ENCODE peak calls at places on chromosome 9, in six cellular contexts. A is mucosa of descending colon, C is left lung, H is RWPE2, B is transverse colon, I is A549. S is an unnamed sample.

GRCh38 chr9:11618241-11618805 is 1005.5 kb upstream of the PTPRD start:
- DNase-seq in A (peak), C (peak), H (peak), B (no peak), I (no peak), S (no peak)

GRCh38 chr9:123176230-123176629 is 92.2 kb downstream of the STRBP start:
- DNase-seq in A (no peak), C (no peak), H (no peak), B (no peak), I (no peak), S (peak)

GRCh38 chr9:105006514-105006913 is 78.6 kb upstream of the ABCA1 start:
- DNase-seq in A (no peak), C (no peak), H (no peak), B (no peak), I (no peak), S (no peak)

GRCh38 chr9:127444921-127445850 is 6.0 kb downstream of the RPL12 start:
- DNase-seq in A (no peak), C (no peak), H (no peak), B (no peak), I (peak), S (peak)

GRCh38 chr9:981491-981898 is 5.0 kb downstream of the DMRT3 start:
- DNase-seq in A (no peak), C (no peak), H (no peak), B (no peak), I (no peak), S (no peak)

GRCh38 chr9:129768486-129768885 is 15.6 kb upstream of the PTGES start:
- DNase-seq in A (no peak), C (no peak), H (no peak), B (no peak), I (no peak), S (no peak)

GRCh38 chr9:13586726-13587392 is 307.4 kb upstream of the MPDZ start:
- DNase-seq in A (no peak), C (no peak), H (no peak), B (no peak), I (no peak), S (no peak)

GRCh38 chr9:82271099-82271498 is 282.5 kb downstream of the SPATA31D1 start:
- DNase-seq in A (no peak), C (no peak), H (no peak), B (no peak), I (no peak), S (peak)

GRCh38 chr9:136235709-136236455 is 9.7 kb downstream of the QSOX2 start:
- DNase-seq in A (no peak), C (peak), H (no peak), B (no peak), I (no peak), S (no peak)

GRCh38 chr9:137412431-137412830 is 10.5 kb downstream of the EXD3 start:
- DNase-seq in A (peak), C (peak), H (no peak), B (no peak), I (no peak), S (no peak)

DNA sequence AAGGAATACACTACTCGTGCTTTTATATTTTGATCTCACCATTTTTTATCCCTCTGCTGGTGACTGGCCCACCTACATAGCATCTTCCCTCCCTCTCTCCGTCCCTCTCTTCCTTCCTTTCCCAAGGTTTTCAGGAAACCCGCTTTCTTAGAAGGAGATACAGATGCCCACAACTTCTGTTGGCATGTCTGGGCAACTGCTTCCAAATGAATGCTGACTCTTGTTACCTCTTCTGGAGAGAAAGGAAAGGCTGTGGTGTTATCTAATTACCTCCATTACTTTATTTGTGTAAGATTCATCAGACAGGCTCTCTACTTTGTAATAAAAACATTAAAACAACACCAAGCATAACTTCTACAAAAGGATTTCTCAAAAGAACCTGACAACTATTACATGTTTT is 20.2 kb downstream of the FANCC start:
- DNase-seq in A (no peak), C (no peak), H (no peak), B (no peak), I (no peak), S (no peak)
- H3K4me3 ChIP-seq in A (no peak), C (no peak), H (no peak), B (no peak), I (no peak), S (no peak)

DNA sequence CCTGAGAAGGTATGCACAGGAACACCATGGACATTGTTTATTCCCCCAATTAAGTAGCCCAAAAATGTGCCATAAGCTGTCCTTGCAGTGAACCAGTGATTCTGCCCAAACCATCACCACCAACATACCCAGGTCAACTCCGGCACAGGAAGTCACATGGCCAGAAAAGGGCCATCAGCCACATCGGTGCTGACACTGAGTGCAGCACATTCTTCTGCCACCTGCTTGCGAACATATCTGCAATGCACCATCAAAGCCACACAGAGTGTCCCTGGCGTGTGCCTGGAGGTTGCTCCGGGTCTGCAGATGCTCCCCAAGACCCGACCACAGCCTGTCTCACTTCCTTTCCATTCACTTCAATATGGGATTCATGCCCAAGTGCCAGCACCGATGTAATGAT is 37.6 kb downstream of the SYK start:
- DNase-seq in A (no peak), C (no peak), H (no peak), B (no peak), I (no peak), S (no peak)
- TF ChIP-seq CTCF in A (no peak), C (no peak), H (no peak), B (no peak), I (no peak), S (no peak)

DNA sequence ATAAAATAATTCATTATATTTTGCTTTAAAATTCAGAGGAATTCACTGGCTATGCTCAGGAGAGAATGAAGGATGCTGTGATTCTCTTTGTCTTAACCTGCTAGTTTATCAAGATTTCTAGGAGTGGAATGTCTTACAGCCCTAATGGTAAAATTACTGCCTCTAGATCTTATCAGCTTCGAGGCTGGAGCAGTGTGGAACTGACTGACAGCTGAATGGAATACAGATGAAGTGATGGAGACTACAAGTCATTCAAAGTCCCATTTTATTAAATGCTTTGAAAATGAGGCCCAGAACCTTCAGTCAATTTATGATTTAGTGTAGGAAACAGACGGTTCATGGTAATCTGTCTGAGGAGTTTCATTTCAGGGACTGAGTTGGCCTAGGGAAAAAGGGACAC is 202.1 kb downstream of the RFX3 start:
- DNase-seq in A (no peak), C (no peak), H (no peak), B (no peak), I (no peak), S (no peak)
- H3K4me3 ChIP-seq in A (no peak), C (no peak), H (no peak), B (no peak), I (no peak), S (no peak)

GRCh38 chr9:117868594-117868993 is 164.4 kb downstream of the TLR4 start:
- DNase-seq in A (no peak), C (no peak), H (no peak), B (no peak), I (no peak), S (no peak)

DNA sequence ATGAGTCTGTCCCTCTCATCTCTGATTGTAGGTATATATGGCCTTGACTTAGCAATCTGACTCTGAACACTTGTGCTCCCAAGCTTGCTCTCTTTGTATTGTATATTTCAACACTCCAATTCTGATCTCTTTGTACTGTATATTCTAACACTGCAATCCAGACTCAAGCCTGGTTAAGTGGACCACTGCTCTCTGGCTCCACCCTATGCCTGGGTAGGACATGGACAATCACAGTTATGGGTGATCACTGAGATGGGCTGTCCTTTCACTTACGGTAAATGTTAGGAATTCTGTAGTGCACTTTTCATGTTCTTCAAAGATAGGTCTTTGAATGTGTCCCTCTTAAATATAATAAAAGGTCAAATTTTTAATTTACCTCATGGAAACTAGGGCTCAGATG is 165.1 kb downstream of the TLR4 start:
- DNase-seq in A (no peak), C (no peak), H (no peak), B (no peak), I (no peak), S (no peak)
- TF ChIP-seq CTCF in A (no peak), C (no peak), H (no peak), B (no peak), I (no peak), S (no peak)

DNA sequence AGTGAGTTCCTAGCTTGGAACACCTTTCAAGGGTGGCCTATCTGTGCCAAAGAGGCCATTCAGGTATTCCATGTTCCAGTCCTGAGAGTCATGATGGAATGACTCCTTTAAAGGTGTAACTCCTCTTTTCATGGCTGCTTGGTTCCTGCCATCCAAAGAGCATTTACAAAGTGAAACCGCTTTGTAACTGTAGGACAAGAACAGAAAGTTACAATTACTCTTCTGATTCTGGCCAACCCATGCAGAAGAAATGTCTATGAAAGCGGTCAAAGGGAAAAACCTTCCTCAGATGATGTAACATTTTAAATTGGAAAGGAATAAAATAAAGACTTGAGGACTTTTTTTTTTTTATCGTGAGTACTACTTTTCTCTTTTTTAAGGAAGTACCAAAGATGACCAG is 12.9 kb upstream of the C9orf72 start:
- DNase-seq in A (no peak), C (no peak), H (no peak), B (no peak), I (no peak), S (no peak)
- H3K4me3 ChIP-seq in A (no peak), C (no peak), H (no peak), B (no peak), I (no peak), S (no peak)

DNA sequence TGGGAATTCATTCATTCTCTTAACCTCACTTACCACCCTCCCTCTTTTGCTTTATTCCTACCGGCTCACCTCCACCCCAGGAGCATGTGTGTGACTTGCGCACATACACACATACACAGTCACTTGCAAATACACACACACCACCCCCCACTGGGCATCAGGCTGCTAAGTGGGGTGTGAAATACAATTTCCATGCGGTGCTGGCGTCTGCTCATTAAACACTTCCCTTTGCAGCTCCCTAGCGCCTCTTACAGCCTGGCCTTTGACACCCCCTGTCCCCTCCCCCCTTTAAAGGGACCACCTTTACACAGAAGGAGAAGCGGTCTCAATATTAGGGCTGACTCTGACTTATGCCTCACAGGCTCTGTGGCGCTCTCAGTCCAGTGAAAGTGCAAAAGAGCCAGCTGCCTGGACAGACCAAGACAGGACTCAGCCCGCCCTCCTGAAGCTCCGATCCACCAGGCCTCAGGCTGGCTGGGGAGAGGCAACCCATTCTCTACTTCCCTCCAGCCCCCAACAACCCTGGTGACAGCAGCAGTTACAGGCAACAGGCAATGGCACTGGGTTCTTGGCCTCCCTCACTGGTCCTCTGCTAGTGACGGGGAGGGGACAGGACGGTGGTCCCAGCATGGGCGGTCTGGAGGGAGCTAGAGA is 12.2 kb downstream of the ENHO start:
- DNase-seq in A (no peak), C (no peak), H (peak), B (no peak), I (no peak), S (no peak)
- TF ChIP-seq CTCF in A (no peak), C (no peak), H (no peak), B (no peak), I (no peak), S (no peak)

DNA sequence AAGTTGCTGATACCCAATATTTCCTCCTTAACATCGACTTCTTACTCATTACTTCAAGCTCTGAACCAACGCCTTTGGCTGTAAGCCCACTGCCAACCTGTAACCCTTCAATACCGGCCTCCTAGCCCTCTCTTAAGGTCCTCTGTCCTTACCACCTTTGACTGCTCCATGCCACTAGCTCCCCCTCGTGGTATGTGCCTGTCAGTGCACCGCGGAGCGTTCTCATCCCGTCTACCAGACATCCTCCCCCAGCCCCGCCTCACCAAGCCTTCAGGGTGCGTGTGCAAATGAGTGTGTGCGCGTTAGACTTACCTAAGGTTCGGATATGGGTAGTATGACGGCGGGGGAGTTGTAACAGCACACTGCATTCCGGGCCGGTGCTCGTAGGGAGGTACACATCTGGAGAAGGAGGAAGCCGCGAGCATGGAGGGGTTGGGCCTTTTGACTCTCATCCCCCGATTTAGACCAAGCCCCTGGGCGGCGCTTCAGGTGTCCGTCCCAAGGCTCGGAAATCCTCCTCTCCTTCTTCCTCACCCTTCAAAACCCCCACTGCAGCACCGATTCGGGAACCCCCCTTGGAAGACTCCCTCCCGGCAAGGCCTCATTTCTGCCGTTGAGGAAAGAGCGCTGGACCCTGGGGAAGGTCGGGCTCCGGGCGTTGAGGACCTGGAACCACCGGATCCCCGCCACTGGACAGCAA is 2.8 kb upstream of the MYORG start:
- DNase-seq in A (peak), C (peak), H (no peak), B (peak), I (peak), S (peak)
- H3K4me3 ChIP-seq in A (no peak), C (peak), H (peak), B (peak), I (peak), S (peak)

S was measured in astrocyte of the spinal cord.